ENCODE peak calls at places on chromosome 14, in seven cellular contexts. Z is H9, P is IMR-90, G is neuronal stem cell, E is H1, B is mesenchymal stem cell, H is trophoblast cell. L is an unnamed sample.

GRCh38 chr14:23559010-23559920 is 3.2 kb downstream of the THTPA start:
- DNase-seq in Z (peak; percentile 69), P (peak; percentile 55), G (peak; percentile 68), E (no peak), B (peak; percentile 61), H (peak; percentile 48), L (no peak)

GRCh38 chr14:74478996-74479635 is 14.0 kb downstream of the NPC2 start:
- DNase-seq in Z (no peak), P (peak; percentile 42), G (peak; percentile 56), E (no peak), B (peak; percentile 34), H (peak; percentile 68), L (peak; percentile 75)

GRCh38 chr14:38496092-38496491 is 240.2 kb upstream of the CLEC14A start:
- DNase-seq in Z (no peak), P (no peak), G (no peak), E (no peak), B (no peak), H (no peak), L (no peak)

GRCh38 chr14:57071639-57072038 is 197.1 kb downstream of the EXOC5 start:
- DNase-seq in Z (no peak), P (no peak), G (no peak), E (no peak), B (no peak), H (no peak), L (no peak)

GRCh38 chr14:90611501-90611900 is 204.7 kb downstream of the TTC7B start:
- DNase-seq in Z (no peak), P (no peak), G (no peak), E (no peak), B (no peak), H (no peak), L (no peak)

GRCh38 chr14:96090441-96091148 is 51.4 kb downstream of the C14orf132 start:
- DNase-seq in Z (no peak), P (peak; percentile 65), G (no peak), E (no peak), B (peak; percentile 91), H (peak; percentile 29), L (no peak)

GRCh38 chr14:55773984-55774581 is 194.1 kb downstream of the KTN1 start:
- DNase-seq in Z (no peak), P (no peak), G (no peak), E (no peak), B (no peak), H (peak; percentile 24), L (no peak)

GRCh38 chr14:39339003-39339402 is 93.2 kb downstream of the FBXO33 start:
- DNase-seq in Z (peak; percentile 47), P (no peak), G (peak; percentile 20), E (peak; percentile 17), B (no peak), H (no peak), L (peak; percentile 74)

GRCh38 chr14:22426711-22427110 is 162.3 kb downstream of the DAD1 start:
- DNase-seq in Z (no peak), P (no peak), G (no peak), E (no peak), B (no peak), H (no peak), L (no peak)

GRCh38 chr14:104794641-104795467 is 694 bp downstream of the AKT1 start:
- DNase-seq in Z (peak; percentile 49), P (peak; percentile 19), G (no peak), E (no peak), B (peak; percentile 53), H (no peak), L (peak; percentile 45)

GRCh38 chr14:100677152-100677924 is 49.4 kb upstream of the DLK1 start:
- DNase-seq in Z (no peak), P (no peak), G (no peak), E (no peak), B (peak; percentile 70), H (peak; percentile 58), L (peak; percentile 71)

GRCh38 chr14:96149131-96149530 is 55.5 kb upstream of the BDKRB2 start:
- DNase-seq in Z (no peak), P (no peak), G (no peak), E (no peak), B (no peak), H (no peak), L (no peak)

GRCh38 chr14:65465584-65465983 is 53.1 kb downstream of the FUT8 start:
- DNase-seq in Z (no peak), P (no peak), G (no peak), E (no peak), B (no peak), H (no peak), L (no peak)

GRCh38 chr14:33814010-33814409 is 136.9 kb downstream of the EGLN3 start:
- DNase-seq in Z (no peak), P (no peak), G (no peak), E (no peak), B (no peak), H (no peak), L (no peak)

GRCh38 chr14:101854366-101854765 is 92.9 kb downstream of the PPP2R5C start:
- DNase-seq in Z (no peak), P (peak; percentile 15), G (no peak), E (no peak), B (peak; percentile 18), H (no peak), L (peak; percentile 26)

DNA sequence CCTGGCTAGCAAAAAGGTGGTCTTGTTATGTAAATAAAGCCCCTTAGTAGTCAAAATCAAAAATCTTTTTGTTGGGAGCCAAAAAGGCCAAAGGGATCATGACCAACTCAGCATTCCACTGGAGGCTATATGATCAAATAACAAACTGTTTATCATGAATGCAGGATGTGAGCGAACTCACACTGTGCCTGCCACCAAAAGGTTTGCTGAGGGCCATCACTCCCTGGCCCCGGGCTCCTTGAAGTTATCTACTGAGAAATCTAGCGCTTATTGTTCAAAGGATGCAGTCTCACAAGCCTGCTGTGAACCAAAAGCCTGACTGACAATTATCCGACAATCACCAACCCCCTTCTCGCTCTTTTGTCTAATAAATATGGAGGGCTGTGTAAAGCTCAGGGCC is 107.2 kb upstream of the DDHD1 start:
- DNase-seq in Z (no peak), P (no peak), G (no peak), E (no peak), B (no peak), H (peak; percentile 71), L (peak; percentile 85)
- H3K79me1 ChIP-seq in Z (no peaks in the 10 kb centered on the region), P (no peaks in the 10 kb centered on the region), G (no peaks in the 10 kb centered on the region), E (no peaks in the 10 kb centered on the region), B (no peaks in the 10 kb centered on the region), H (no peaks in the 10 kb centered on the region), L (no peaks in the 10 kb centered on the region)

DNA sequence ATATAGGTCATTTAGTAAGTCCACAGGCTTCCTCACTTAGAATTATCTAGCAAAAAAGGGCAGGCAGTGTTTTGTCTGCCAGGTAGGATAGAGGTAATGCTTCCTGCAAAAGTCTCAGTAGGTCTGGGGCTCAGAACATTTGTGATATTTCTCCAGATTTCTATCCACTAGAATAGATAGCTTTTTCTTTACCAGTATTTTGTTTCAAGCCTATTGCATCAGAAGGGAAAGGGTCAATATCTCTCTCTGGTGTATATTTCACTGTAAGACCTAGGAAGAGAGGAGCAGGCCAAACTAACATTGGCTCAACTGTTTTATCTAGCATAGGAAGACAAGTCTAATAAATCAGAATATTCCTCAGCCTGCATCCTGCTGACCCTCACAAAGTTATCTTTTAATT is 106.8 kb upstream of the DAAM1 start:
- DNase-seq in Z (no peak), P (no peak), G (no peak), E (no peak), B (no peak), H (no peak), L (no peak)
- H3K79me1 ChIP-seq in Z (no peaks in the 10 kb centered on the region), P (no peaks in the 10 kb centered on the region), G (no peaks in the 10 kb centered on the region), E (no peaks in the 10 kb centered on the region), B (no peaks in the 10 kb centered on the region), H (no peaks in the 10 kb centered on the region), L (no peaks in the 10 kb centered on the region)

GRCh38 chr14:64340560-64341196 is 46.5 kb upstream of the ESR2 start:
- DNase-seq in Z (peak; percentile 51), P (no peak), G (no peak), E (no peak), B (no peak), H (no peak), L (peak; percentile 37)
- H3K79me1 ChIP-seq in Z (no peaks in the 10 kb centered on the region), P (peaks cover 8% of the 10 kb centered on the region), G (no peaks in the 10 kb centered on the region), E (no peaks in the 10 kb centered on the region), B (peaks cover 6% of the 10 kb centered on the region), H (peaks cover 8% of the 10 kb centered on the region), L (no peaks in the 10 kb centered on the region)

GRCh38 chr14:88504602-88505001 is 50.2 kb downstream of the PTPN21 start:
- DNase-seq in Z (no peak), P (no peak), G (no peak), E (no peak), B (no peak), H (peak; percentile 47), L (no peak)
- H3K79me1 ChIP-seq in Z (no peaks in the 10 kb centered on the region), P (peaks cover 24% of the 10 kb centered on the region), G (no peaks in the 10 kb centered on the region), E (no peaks in the 10 kb centered on the region), B (peaks cover 23% of the 10 kb centered on the region), H (no peaks in the 10 kb centered on the region), L (no peaks in the 10 kb centered on the region)

L was measured in mesendoderm.